ENCODE peak calls at places on chromosome 18, in ten cellular contexts. S is B cell, G is left lung, I is WTC11, W is ovary, P is tibial nerve, M is psoas muscle, B is upper lobe of right lung, X is fibroblast of pulmonary artery, R is H9. Q is an unnamed sample.

GRCh38 chr18:70600225-70600925 is 311.5 kb downstream of the SOCS6 start:
- DNase-seq in X (no peak), I (no peak), G (no peak), P (no peak), S (no peak), R (no peak), M (no peak), W (no peak), B (no peak), Q (no peak)

GRCh38 chr18:34639662-34640061 is 70.4 kb upstream of the DTNA start:
- DNase-seq in P (no peak), I (no peak), W (no peak), M (no peak), X (no peak), S (no peak), B (no peak), R (no peak), G (no peak), Q (no peak)

GRCh38 chr18:3153107-3153704 is 66.6 kb downstream of the MYOM1 start:
- DNase-seq in R (no peak), G (no peak), X (peak), I (no peak), B (no peak), P (no peak), M (no peak), W (no peak), S (no peak), Q (no peak)

GRCh38 chr18:77065221-77065981 is 67.2 kb downstream of the MBP start:
- DNase-seq in X (peak), G (peak), S (peak), I (no peak), R (no peak), M (peak), W (no peak), P (no peak), B (peak), Q (no peak)

GRCh38 chr18:24075731-24076130 is 61.2 kb downstream of the TTC39C start:
- DNase-seq in B (no peak), X (no peak), I (no peak), P (no peak), G (no peak), S (no peak), M (no peak), W (no peak), R (no peak), Q (no peak)

GRCh38 chr18:77980275-77980674 is 730.6 kb downstream of the GALR1 start:
- DNase-seq in G (no peak), X (no peak), M (no peak), P (no peak), S (no peak), R (no peak), W (no peak), B (no peak), I (no peak), Q (no peak)

GRCh38 chr18:43627833-43628370 is 350.6 kb upstream of the SYT4 start:
- DNase-seq in R (no peak), X (no peak), M (no peak), W (no peak), S (no peak), I (no peak), G (no peak), P (no peak), B (no peak), Q (no peak)

GRCh38 chr18:37400832-37401231 is 164.8 kb downstream of the CELF4 start:
- DNase-seq in R (no peak), G (no peak), P (no peak), X (no peak), I (no peak), B (no peak), S (no peak), M (no peak), W (no peak), Q (no peak)

DNA sequence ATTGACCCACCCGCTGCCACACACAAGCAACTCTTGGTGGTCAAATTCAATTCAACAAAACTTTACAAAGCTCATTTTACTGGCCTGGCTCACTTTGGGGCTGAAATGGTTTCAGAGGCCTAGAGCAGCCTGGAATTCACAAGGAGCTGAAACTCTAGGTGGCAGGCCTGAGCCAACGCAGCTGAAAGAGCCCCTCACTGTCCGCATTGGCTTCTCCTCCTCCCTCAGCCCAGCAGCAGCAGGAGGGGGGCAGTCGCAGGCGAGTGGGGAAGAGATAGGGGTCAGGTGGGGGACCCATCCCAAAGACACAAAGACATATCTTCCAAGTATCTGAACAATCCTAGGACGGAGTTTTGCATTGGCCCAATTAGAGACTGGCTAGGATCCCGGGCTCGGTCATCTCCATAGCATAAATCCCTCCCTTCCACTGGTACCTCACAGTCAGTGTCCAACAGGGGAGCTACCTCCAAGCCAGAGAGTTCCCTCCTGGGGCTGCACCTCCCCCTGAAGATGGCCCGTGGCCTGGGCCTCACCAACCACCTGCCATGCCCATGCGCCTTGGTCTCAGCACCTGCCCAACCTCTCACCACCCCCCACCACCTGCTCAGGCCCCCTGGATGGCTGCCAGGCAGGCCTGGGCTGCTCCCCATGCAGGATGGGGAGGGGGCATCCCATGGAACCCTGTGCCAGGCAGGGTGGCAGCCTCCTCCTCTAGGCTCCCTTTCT is 113.4 kb downstream of the ZBTB7C start:
- DNase-seq in G (no peak), X (peak), S (no peak), P (no peak), I (peak), M (no peak), B (peak), W (no peak), R (peak), Q (peak)
- TF ChIP-seq CTCF in G (no peak), X (peak), S (no peak), P (no peak), I (no peak), M (peak), B (no peak), W (no peak), R (peak), Q (peak)

GRCh38 chr18:26654173-26655009 is 106.0 kb upstream of the KCTD1 start:
- DNase-seq in B (no peak), X (no peak), P (no peak), S (no peak), G (no peak), W (no peak), M (no peak), R (no peak), I (no peak), Q (no peak)
- TF ChIP-seq CTCF in B (no peak), X (no peak), P (no peak), S (no peak), G (no peak), W (no peak), M (no peak), R (no peak), I (no peak), Q (no peak)

GRCh38 chr18:58162127-58162526 is 118.1 kb downstream of the NEDD4L start:
- DNase-seq in R (no peak), G (no peak), W (no peak), S (no peak), B (no peak), X (no peak), I (no peak), M (no peak), P (no peak), Q (no peak)
- TF ChIP-seq CTCF in R (no peak), G (no peak), W (no peak), S (no peak), B (no peak), X (no peak), I (no peak), M (no peak), P (no peak), Q (no peak)

GRCh38 chr18:65439184-65439583 is 311.6 kb upstream of the CDH7 start:
- DNase-seq in G (no peak), M (no peak), I (no peak), W (no peak), R (no peak), B (no peak), X (no peak), P (no peak), S (no peak), Q (no peak)
- TF ChIP-seq CTCF in G (no peak), M (no peak), I (no peak), W (no peak), R (peak), B (no peak), X (no peak), P (no peak), S (peak), Q (peak)

GRCh38 chr18:48020337-48021250 is 90.1 kb upstream of the SMAD2 start:
- DNase-seq in S (no peak), P (no peak), G (peak), X (no peak), B (no peak), I (peak), W (no peak), M (no peak), R (peak), Q (no peak)
- TF ChIP-seq CTCF in S (no peak), P (no peak), G (no peak), X (no peak), B (no peak), I (no peak), W (no peak), M (no peak), R (peak), Q (no peak)

DNA sequence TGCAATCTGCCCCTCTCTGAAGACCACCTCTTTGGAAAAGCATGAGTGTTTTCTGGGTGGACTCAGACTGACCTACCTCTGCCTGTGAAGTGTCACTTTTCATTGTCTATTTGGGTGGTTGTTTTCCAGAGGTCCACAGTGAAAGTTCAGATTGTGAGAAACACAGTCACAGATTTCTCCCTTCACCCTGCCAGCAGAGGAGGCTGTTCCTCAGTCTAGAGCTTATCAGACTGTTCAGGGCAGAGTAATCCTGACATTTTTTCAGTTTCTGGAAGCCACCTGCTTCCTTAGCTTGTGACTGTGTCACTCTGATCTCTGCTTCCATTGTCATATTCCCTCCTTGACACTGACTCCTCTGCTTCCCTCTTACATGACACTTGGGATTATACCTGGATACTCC is 55.4 kb upstream of the RMP24 start:
- DNase-seq in I (no peak), M (no peak), R (no peak), B (no peak), X (no peak), G (no peak), P (no peak), W (no peak), S (no peak), Q (no peak)
- TF ChIP-seq CTCF in I (no peak), M (no peak), R (peak), B (no peak), X (no peak), G (no peak), P (no peak), W (no peak), S (no peak), Q (no peak)